ENCODE peak calls at places on chromosomes 12 and 14, in nine cellular contexts. One of them, this sample, is unnamed.

GRCh38 chr12:53220857-53221202 is 11.2 kb downstream of the RARG start:
- DNase-seq in AG04450: peak; percentile 80
- DNase-seq in IMR-90: peak; percentile 90
- DNase-seq in tibial nerve: peak; percentile 82
- DNase-seq in progenitor cell of endocrine pancreas: peak; percentile 83
- DNase-seq in AG09319: peak; percentile 89
- DNase-seq in GM20000: peak; percentile 98
- DNase-seq in pancreas: peak; percentile 92
- DNase-seq in cardiac fibroblast: peak; percentile 96
- DNase-seq in this sample: peak; percentile 94

GRCh38 chr14:78007160-78007559 is 163.0 kb upstream of the NRXN3 start:
- DNase-seq in AG09319: no peak
- DNase-seq in IMR-90: no peak
- DNase-seq in AG04450: no peak
- DNase-seq in tibial nerve: no peak
- DNase-seq in GM20000: no peak
- DNase-seq in cardiac fibroblast: peak; percentile 19
- DNase-seq in pancreas: no peak
- DNase-seq in progenitor cell of endocrine pancreas: no peak
- DNase-seq in this sample: no peak

GRCh38 chr12:1471224-1471623 is 123.2 kb downstream of the FBXL14 start:
- DNase-seq in AG04450: no peak
- DNase-seq in cardiac fibroblast: no peak
- DNase-seq in GM20000: no peak
- DNase-seq in pancreas: no peak
- DNase-seq in progenitor cell of endocrine pancreas: no peak
- DNase-seq in IMR-90: no peak
- DNase-seq in tibial nerve: no peak
- DNase-seq in AG09319: no peak
- DNase-seq in this sample: no peak

GRCh38 chr14:57209561-57209960 is 59.1 kb downstream of the EXOC5 start:
- DNase-seq in cardiac fibroblast: peak; percentile 22
- DNase-seq in progenitor cell of endocrine pancreas: no peak
- DNase-seq in AG04450: peak; percentile 29
- DNase-seq in GM20000: no peak
- DNase-seq in AG09319: no peak
- DNase-seq in IMR-90: peak; percentile 73
- DNase-seq in pancreas: no peak
- DNase-seq in tibial nerve: no peak
- DNase-seq in this sample: no peak

GRCh38 chr14:78425782-78426181 is 255.6 kb downstream of the NRXN3 start:
- DNase-seq in IMR-90: no peak
- DNase-seq in AG09319: no peak
- DNase-seq in tibial nerve: no peak
- DNase-seq in cardiac fibroblast: no peak
- DNase-seq in progenitor cell of endocrine pancreas: no peak
- DNase-seq in GM20000: no peak
- DNase-seq in AG04450: no peak
- DNase-seq in pancreas: no peak
- DNase-seq in this sample: no peak

GRCh38 chr12:54030889-54031860 is 1.7 kb upstream of the HOXC5 start:
- DNase-seq in AG04450: no peak
- DNase-seq in progenitor cell of endocrine pancreas: no peak
- DNase-seq in IMR-90: peak; percentile 19
- DNase-seq in cardiac fibroblast: peak; percentile 32
- DNase-seq in pancreas: no peak
- DNase-seq in GM20000: no peak
- DNase-seq in AG09319: no peak
- DNase-seq in tibial nerve: no peak
- DNase-seq in this sample: no peak

GRCh38 chr14:100640481-100641273 is 53.5 kb upstream of the BEGAIN start:
- DNase-seq in AG09319: no peak
- DNase-seq in GM20000: peak; percentile 63
- DNase-seq in progenitor cell of endocrine pancreas: no peak
- DNase-seq in IMR-90: peak; percentile 28
- DNase-seq in AG04450: no peak
- DNase-seq in tibial nerve: no peak
- DNase-seq in pancreas: no peak
- DNase-seq in cardiac fibroblast: no peak
- DNase-seq in this sample: no peak

GRCh38 chr12:100474617-100475016 is 951 bp downstream of the NR1H4 start:
- DNase-seq in cardiac fibroblast: no peak
- DNase-seq in AG04450: no peak
- DNase-seq in AG09319: no peak
- DNase-seq in pancreas: no peak
- DNase-seq in progenitor cell of endocrine pancreas: no peak
- DNase-seq in tibial nerve: no peak
- DNase-seq in GM20000: no peak
- DNase-seq in IMR-90: no peak
- DNase-seq in this sample: no peak

GRCh38 chr12:100797246-100797645 is 2.7 kb downstream of the ANO4 start:
- DNase-seq in AG09319: no peak
- DNase-seq in tibial nerve: no peak
- DNase-seq in GM20000: no peak
- DNase-seq in pancreas: no peak
- DNase-seq in progenitor cell of endocrine pancreas: no peak
- DNase-seq in AG04450: no peak
- DNase-seq in IMR-90: no peak
- DNase-seq in cardiac fibroblast: no peak
- DNase-seq in this sample: no peak

GRCh38 chr14:68902357-68902756 is 76.7 kb downstream of the ACTN1 start:
- DNase-seq in progenitor cell of endocrine pancreas: no peak
- DNase-seq in pancreas: no peak
- DNase-seq in GM20000: no peak
- DNase-seq in AG04450: no peak
- DNase-seq in tibial nerve: no peak
- DNase-seq in AG09319: no peak
- DNase-seq in cardiac fibroblast: no peak
- DNase-seq in IMR-90: no peak
- DNase-seq in this sample: no peak

GRCh38 chr12:70448371-70448770 is 82.3 kb downstream of the KCNMB4 start:
- DNase-seq in AG04450: no peak
- DNase-seq in pancreas: no peak
- DNase-seq in cardiac fibroblast: peak; percentile 34
- DNase-seq in AG09319: no peak
- DNase-seq in IMR-90: no peak
- DNase-seq in GM20000: no peak
- DNase-seq in tibial nerve: no peak
- DNase-seq in progenitor cell of endocrine pancreas: no peak
- DNase-seq in this sample: no peak

GRCh38 chr14:80446356-80446755 is 235.1 kb upstream of the DIO2 start:
- DNase-seq in progenitor cell of endocrine pancreas: no peak
- DNase-seq in pancreas: no peak
- DNase-seq in AG09319: no peak
- DNase-seq in cardiac fibroblast: no peak
- DNase-seq in IMR-90: peak; percentile 32
- DNase-seq in tibial nerve: no peak
- DNase-seq in GM20000: no peak
- DNase-seq in AG04450: no peak
- DNase-seq in this sample: no peak

GRCh38 chr12:67714648-67715047 is 66.1 kb downstream of the DYRK2 start:
- DNase-seq in pancreas: no peak
- DNase-seq in progenitor cell of endocrine pancreas: no peak
- DNase-seq in GM20000: no peak
- DNase-seq in IMR-90: peak; percentile 40
- DNase-seq in AG04450: no peak
- DNase-seq in AG09319: no peak
- DNase-seq in tibial nerve: no peak
- DNase-seq in cardiac fibroblast: no peak
- DNase-seq in this sample: no peak

GRCh38 chr14:45946251-45946650 is 693.2 kb upstream of the MIS18BP1 start:
- DNase-seq in tibial nerve: no peak
- DNase-seq in AG04450: no peak
- DNase-seq in pancreas: no peak
- DNase-seq in progenitor cell of endocrine pancreas: no peak
- DNase-seq in GM20000: no peak
- DNase-seq in cardiac fibroblast: no peak
- DNase-seq in IMR-90: no peak
- DNase-seq in AG09319: no peak
- DNase-seq in this sample: no peak

GRCh38 chr14:22613091-22613695 is 15.1 kb downstream of the ABHD4 start:
- DNase-seq in IMR-90: no peak
- DNase-seq in tibial nerve: no peak
- DNase-seq in cardiac fibroblast: no peak
- DNase-seq in AG04450: no peak
- DNase-seq in GM20000: no peak
- DNase-seq in pancreas: no peak
- DNase-seq in AG09319: no peak
- DNase-seq in progenitor cell of endocrine pancreas: no peak
- DNase-seq in this sample: no peak
- TF ChIP-seq CTCF in IMR-90: peak; percentile 34
- TF ChIP-seq CTCF in tibial nerve: no peak
- TF ChIP-seq CTCF in cardiac fibroblast: no peak
- TF ChIP-seq CTCF in AG04450: peak; percentile 38
- TF ChIP-seq CTCF in GM20000: no peak
- TF ChIP-seq CTCF in pancreas: no peak
- TF ChIP-seq CTCF in AG09319: no peak
- TF ChIP-seq CTCF in progenitor cell of endocrine pancreas: no peak
- TF ChIP-seq CTCF in this sample: peak; percentile 34

GRCh38 chr12:6202846-6203245 is 2.6 kb downstream of the CD9 start:
- DNase-seq in tibial nerve: no peak
- DNase-seq in GM20000: no peak
- DNase-seq in AG04450: no peak
- DNase-seq in IMR-90: no peak
- DNase-seq in progenitor cell of endocrine pancreas: no peak
- DNase-seq in cardiac fibroblast: no peak
- DNase-seq in AG09319: no peak
- DNase-seq in pancreas: no peak
- DNase-seq in this sample: no peak

GRCh38 chr12:6205761-6206160 is 5.6 kb downstream of the CD9 start:
- DNase-seq in tibial nerve: no peak
- DNase-seq in IMR-90: no peak
- DNase-seq in cardiac fibroblast: no peak
- DNase-seq in GM20000: no peak
- DNase-seq in progenitor cell of endocrine pancreas: no peak
- DNase-seq in AG09319: no peak
- DNase-seq in pancreas: no peak
- DNase-seq in AG04450: no peak
- DNase-seq in this sample: no peak

GRCh38 chr12:6206327-6206726 is 6.1 kb downstream of the CD9 start:
- DNase-seq in IMR-90: no peak
- DNase-seq in cardiac fibroblast: no peak
- DNase-seq in progenitor cell of endocrine pancreas: no peak
- DNase-seq in tibial nerve: no peak
- DNase-seq in AG09319: no peak
- DNase-seq in pancreas: no peak
- DNase-seq in GM20000: no peak
- DNase-seq in AG04450: no peak
- DNase-seq in this sample: no peak

GRCh38 chr12:6205144-6205539 is 4.9 kb downstream of the CD9 start:
- DNase-seq in AG04450: no peak
- DNase-seq in GM20000: no peak
- DNase-seq in AG09319: no peak
- DNase-seq in IMR-90: no peak
- DNase-seq in cardiac fibroblast: peak; percentile 63
- DNase-seq in progenitor cell of endocrine pancreas: no peak
- DNase-seq in pancreas: no peak
- DNase-seq in tibial nerve: no peak
- DNase-seq in this sample: no peak

GRCh38 chr12:6204533-6205143 is 4.4 kb downstream of the CD9 start:
- DNase-seq in AG04450: no peak
- DNase-seq in GM20000: no peak
- DNase-seq in cardiac fibroblast: peak; percentile 46
- DNase-seq in pancreas: no peak
- DNase-seq in IMR-90: no peak
- DNase-seq in AG09319: no peak
- DNase-seq in progenitor cell of endocrine pancreas: no peak
- DNase-seq in tibial nerve: no peak
- DNase-seq in this sample: no peak
- TF ChIP-seq CTCF in AG04450: no peak
- TF ChIP-seq CTCF in GM20000: no peak
- TF ChIP-seq CTCF in cardiac fibroblast: no peak
- TF ChIP-seq CTCF in pancreas: no peak
- TF ChIP-seq CTCF in IMR-90: no peak
- TF ChIP-seq CTCF in AG09319: no peak
- TF ChIP-seq CTCF in progenitor cell of endocrine pancreas: no peak
- TF ChIP-seq CTCF in tibial nerve: no peak
- TF ChIP-seq CTCF in this sample: no peak

GRCh38 chr14:53227154-53227718 is 74.1 kb upstream of the DDHD1 start:
- DNase-seq in GM20000: no peak
- DNase-seq in tibial nerve: no peak
- DNase-seq in pancreas: no peak
- DNase-seq in progenitor cell of endocrine pancreas: no peak
- DNase-seq in cardiac fibroblast: no peak
- DNase-seq in IMR-90: no peak
- DNase-seq in AG04450: no peak
- DNase-seq in AG09319: no peak
- DNase-seq in this sample: no peak

GRCh38 chr14:53228966-53229365 is 75.8 kb upstream of the DDHD1 start:
- DNase-seq in AG09319: no peak
- DNase-seq in tibial nerve: no peak
- DNase-seq in cardiac fibroblast: no peak
- DNase-seq in IMR-90: no peak
- DNase-seq in progenitor cell of endocrine pancreas: no peak
- DNase-seq in pancreas: no peak
- DNase-seq in GM20000: no peak
- DNase-seq in AG04450: no peak
- DNase-seq in this sample: no peak

GRCh38 chr14:53226553-53226952 is 73.4 kb upstream of the DDHD1 start:
- DNase-seq in cardiac fibroblast: peak; percentile 48
- DNase-seq in progenitor cell of endocrine pancreas: no peak
- DNase-seq in tibial nerve: no peak
- DNase-seq in pancreas: no peak
- DNase-seq in AG09319: no peak
- DNase-seq in AG04450: no peak
- DNase-seq in GM20000: no peak
- DNase-seq in IMR-90: peak; percentile 42
- DNase-seq in this sample: no peak

GRCh38 chr14:53233399-53233798 is 80.3 kb upstream of the DDHD1 start:
- DNase-seq in tibial nerve: no peak
- DNase-seq in pancreas: no peak
- DNase-seq in progenitor cell of endocrine pancreas: no peak
- DNase-seq in IMR-90: no peak
- DNase-seq in GM20000: no peak
- DNase-seq in cardiac fibroblast: no peak
- DNase-seq in AG09319: no peak
- DNase-seq in AG04450: no peak
- DNase-seq in this sample: no peak

DNA sequence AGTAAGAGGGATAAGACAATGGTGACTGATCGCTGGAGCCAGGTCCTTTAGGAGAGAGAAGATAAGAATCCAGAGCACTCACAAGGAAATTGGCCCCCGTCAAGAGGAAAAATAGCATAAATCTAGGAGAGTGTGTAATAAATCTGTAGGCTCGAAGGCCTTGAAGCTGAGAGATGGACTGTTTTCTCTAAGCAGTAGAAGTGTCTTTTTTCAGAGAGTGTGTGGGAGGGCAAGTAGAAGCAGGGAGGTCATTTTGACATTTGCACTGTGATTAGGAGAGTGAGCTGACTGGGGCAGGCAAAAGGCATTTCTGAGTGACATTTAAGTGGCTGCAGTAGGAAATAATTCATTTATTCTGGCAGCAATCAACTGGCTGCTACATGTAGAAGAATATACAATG is 78.0 kb upstream of the DDHD1 start:
- DNase-seq in progenitor cell of endocrine pancreas: no peak
- DNase-seq in AG04450: no peak
- DNase-seq in IMR-90: no peak
- DNase-seq in tibial nerve: no peak
- DNase-seq in pancreas: no peak
- DNase-seq in GM20000: no peak
- DNase-seq in AG09319: no peak
- DNase-seq in cardiac fibroblast: no peak
- DNase-seq in this sample: no peak
- TF ChIP-seq CTCF in progenitor cell of endocrine pancreas: no peak
- TF ChIP-seq CTCF in AG04450: no peak
- TF ChIP-seq CTCF in IMR-90: no peak
- TF ChIP-seq CTCF in tibial nerve: no peak
- TF ChIP-seq CTCF in pancreas: no peak
- TF ChIP-seq CTCF in GM20000: no peak
- TF ChIP-seq CTCF in AG09319: no peak
- TF ChIP-seq CTCF in cardiac fibroblast: no peak
- TF ChIP-seq CTCF in this sample: no peak

GRCh38 chr14:65815127-65815526 is 402.6 kb downstream of the FUT8 start:
- DNase-seq in pancreas: no peak
- DNase-seq in progenitor cell of endocrine pancreas: no peak
- DNase-seq in cardiac fibroblast: no peak
- DNase-seq in IMR-90: no peak
- DNase-seq in GM20000: no peak
- DNase-seq in AG09319: no peak
- DNase-seq in AG04450: no peak
- DNase-seq in tibial nerve: no peak
- DNase-seq in this sample: no peak
- TF ChIP-seq CTCF in pancreas: no peak
- TF ChIP-seq CTCF in progenitor cell of endocrine pancreas: no peak
- TF ChIP-seq CTCF in cardiac fibroblast: no peak
- TF ChIP-seq CTCF in IMR-90: no peak
- TF ChIP-seq CTCF in GM20000: no peak
- TF ChIP-seq CTCF in AG09319: no peak
- TF ChIP-seq CTCF in AG04450: no peak
- TF ChIP-seq CTCF in tibial nerve: no peak
- TF ChIP-seq CTCF in this sample: no peak